ENCODE peak calls at places on chromosomes 12 and 14, in six cellular contexts. F, H, I, L, Q and X are unnamed samples.

GRCh38 chr14:84987042-84987441 is 542.9 kb upstream of the FLRT2 start:
- DNase-seq in F (no peak), H (no peak), I (no peak), L (no peak), Q (no peak), X (no peak)

GRCh38 chr12:12008232-12008850 is 62.4 kb upstream of the BCL2L14 start:
- DNase-seq in F (no peak), H (no peak), I (no peak), L (no peak), Q (peak; percentile 73), X (peak; percentile 52)

GRCh38 chr12:108804361-108804949 is 52.9 kb downstream of the SSH1 start:
- DNase-seq in F (no peak), H (no peak), I (no peak), L (no peak), Q (no peak), X (no peak)

GRCh38 chr12:93751864-93752610 is 74.9 kb downstream of the CRADD start:
- DNase-seq in F (no peak), H (no peak), I (no peak), L (no peak), Q (no peak), X (no peak)

GRCh38 chr12:131404705-131405104 is 306.2 kb upstream of the SFSWAP start:
- DNase-seq in F (no peak), H (no peak), I (no peak), L (no peak), Q (no peak), X (no peak)

GRCh38 chr14:75453817-75454434 is 26.1 kb downstream of the JDP2 start:
- DNase-seq in F (peak; percentile 25), H (peak; percentile 61), I (no peak), L (no peak), Q (no peak), X (peak; percentile 29)

GRCh38 chr12:41943671-41944070 is 201.0 kb downstream of the GXYLT1 start:
- DNase-seq in F (no peak), H (no peak), I (no peak), L (no peak), Q (no peak), X (no peak)

GRCh38 chr14:29453045-29453444 is 474.6 kb downstream of the PRKD1 start:
- DNase-seq in F (no peak), H (no peak), I (no peak), L (no peak), Q (no peak), X (no peak)

GRCh38 chr14:67514650-67515385 is 18.3 kb upstream of the PLEKHH1 start:
- DNase-seq in F (peak; percentile 59), H (no peak), I (no peak), L (no peak), Q (peak; percentile 77), X (peak; percentile 32)

GRCh38 chr12:94147991-94148840 is at the start of gene PLXNC1:
- DNase-seq in F (no peak), H (no peak), I (no peak), L (no peak), Q (peak; percentile 78), X (peak; percentile 60)

GRCh38 chr12:65528127-65528526 is 249.6 kb downstream of the MSRB3 start:
- DNase-seq in F (no peak), H (no peak), I (no peak), L (no peak), Q (no peak), X (no peak)

GRCh38 chr14:104820669-104821228 is 19.8 kb downstream of the ZBTB42 start:
- DNase-seq in F (peak; percentile 18), H (no peak), I (no peak), L (peak; percentile 81), Q (peak; percentile 63), X (peak; percentile 76)

GRCh38 chr14:105093426-105094192 is 28.4 kb upstream of the GPR132 start:
- DNase-seq in F (peak; percentile 84), H (peak; percentile 43), I (peak; percentile 77), L (peak; percentile 20), Q (peak; percentile 92), X (peak; percentile 94)

GRCh38 chr12:78330131-78330530 is 499.4 kb downstream of the NAV3 start:
- DNase-seq in F (no peak), H (no peak), I (no peak), L (no peak), Q (no peak), X (no peak)

GRCh38 chr14:103123128-103123633 is at the start of gene TNFAIP2:
- DNase-seq in F (peak; percentile 72), H (no peak), I (no peak), L (no peak), Q (peak; percentile 83), X (peak; percentile 67)

DNA sequence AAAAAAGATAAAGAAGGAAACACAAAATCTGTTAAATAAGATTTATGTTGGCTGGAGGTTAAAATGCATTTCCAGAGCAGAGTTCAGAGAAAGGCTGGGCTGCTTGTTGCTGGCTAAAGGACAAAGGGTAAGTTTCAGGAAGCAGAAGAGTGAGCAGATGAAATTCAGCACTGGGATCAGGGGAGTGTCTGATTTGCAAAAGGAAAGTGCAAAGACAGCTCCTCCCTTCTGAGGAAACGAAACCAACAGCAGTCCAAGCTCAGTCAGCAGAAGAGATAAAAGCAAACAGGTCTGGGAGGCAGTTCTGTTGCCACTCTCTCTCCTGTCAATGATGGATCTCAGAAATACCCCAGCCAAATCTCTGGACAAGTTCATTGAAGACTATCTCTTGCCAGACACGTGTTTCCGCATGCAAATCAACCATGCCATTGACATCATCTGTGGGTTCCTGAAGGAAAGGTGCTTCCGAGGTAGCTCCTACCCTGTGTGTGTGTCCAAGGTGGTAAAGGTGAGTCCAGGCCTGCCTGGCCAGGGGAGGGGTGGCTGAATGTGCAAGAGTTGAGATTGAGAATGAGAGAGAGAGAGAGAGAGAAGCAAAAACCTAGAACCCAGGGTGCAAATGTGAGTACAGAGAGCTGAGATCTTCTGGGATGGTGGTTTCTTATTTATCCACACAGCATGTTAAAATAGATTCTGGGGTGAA is at the start of gene OAS1:
- DNase-seq in F (no peak), H (peak; percentile 89), I (no peak), L (peak; percentile 72), Q (no peak), X (no peak)
- TF ChIP-seq SP1 in F (no peak), H (no peak), I (no peak), L (no peak), Q (no peak), X (no peak)

GRCh38 chr14:100591453-100592371 is 4.5 kb upstream of the BEGAIN start:
- DNase-seq in F (no peak), H (no peak), I (no peak), L (no peak), Q (no peak), X (peak; percentile 4)

GRCh38 chr14:100593751-100594624 is 6.8 kb upstream of the BEGAIN start:
- DNase-seq in F (no peak), H (no peak), I (no peak), L (no peak), Q (no peak), X (peak; percentile 7)

GRCh38 chr14:100590726-100591452 is 3.7 kb upstream of the BEGAIN start:
- DNase-seq in F (no peak), H (no peak), I (no peak), L (no peak), Q (no peak), X (peak; percentile 7)

GRCh38 chr14:100592972-100593371 is 5.8 kb upstream of the BEGAIN start:
- DNase-seq in F (no peak), H (no peak), I (no peak), L (no peak), Q (no peak), X (peak; percentile 5)

GRCh38 chr14:100592461-100592871 is 5.2 kb upstream of the BEGAIN start:
- DNase-seq in F (no peak), H (no peak), I (no peak), L (no peak), Q (no peak), X (peak; percentile 4)
- TF ChIP-seq ATF3 in F (no peak), H (no peak), I (no peak), L (no peak), Q (no peak), X (no peak)

DNA sequence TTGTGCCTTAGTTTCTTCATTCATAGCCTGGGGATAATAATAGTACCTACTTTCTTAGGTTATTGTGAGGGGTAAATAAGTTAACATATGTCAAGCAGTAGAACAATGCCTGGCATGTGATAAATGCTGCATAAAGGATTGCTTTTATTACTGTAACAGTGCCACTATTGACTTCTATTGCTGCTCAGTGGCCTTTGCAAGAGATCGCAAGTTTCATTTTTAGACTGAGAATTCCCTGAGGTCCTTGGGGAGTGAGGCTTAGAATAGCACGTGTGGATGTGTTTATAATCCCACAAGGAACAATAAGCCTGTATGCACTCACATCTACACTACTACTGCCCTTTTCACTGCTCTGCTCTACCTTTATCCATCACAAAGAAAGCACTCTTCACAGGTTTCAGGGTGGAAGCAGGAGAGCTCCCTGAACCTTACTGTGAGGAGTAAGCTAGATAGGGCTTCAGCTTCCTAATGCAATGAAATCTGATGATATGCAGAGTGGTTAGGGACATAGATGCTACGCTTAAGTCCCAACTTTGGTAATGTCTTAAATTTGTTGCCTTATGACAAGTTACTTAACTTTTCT is 302.6 kb downstream of the SNAPC1 start:
- DNase-seq in F (no peak), H (no peak), I (no peak), L (no peak), Q (no peak), X (no peak)
- TF ChIP-seq SP1 in F (no peak), H (no peak), I (no peak), L (no peak), Q (no peak), X (no peak)

GRCh38 chr14:50762931-50763300 is 68.0 kb downstream of the NIN start:
- DNase-seq in F (no peak), H (no peak), I (no peak), L (no peak), Q (no peak), X (no peak)

GRCh38 chr14:50758945-50759344 is 72.0 kb downstream of the NIN start:
- DNase-seq in F (no peak), H (no peak), I (no peak), L (no peak), Q (no peak), X (no peak)

GRCh38 chr14:50763386-50764007 is 67.5 kb downstream of the NIN start:
- DNase-seq in F (no peak), H (no peak), I (no peak), L (no peak), Q (no peak), X (no peak)

GRCh38 chr14:50759800-50760543 is 71.0 kb downstream of the NIN start:
- DNase-seq in F (no peak), H (no peak), I (no peak), L (no peak), Q (no peak), X (no peak)

DNA sequence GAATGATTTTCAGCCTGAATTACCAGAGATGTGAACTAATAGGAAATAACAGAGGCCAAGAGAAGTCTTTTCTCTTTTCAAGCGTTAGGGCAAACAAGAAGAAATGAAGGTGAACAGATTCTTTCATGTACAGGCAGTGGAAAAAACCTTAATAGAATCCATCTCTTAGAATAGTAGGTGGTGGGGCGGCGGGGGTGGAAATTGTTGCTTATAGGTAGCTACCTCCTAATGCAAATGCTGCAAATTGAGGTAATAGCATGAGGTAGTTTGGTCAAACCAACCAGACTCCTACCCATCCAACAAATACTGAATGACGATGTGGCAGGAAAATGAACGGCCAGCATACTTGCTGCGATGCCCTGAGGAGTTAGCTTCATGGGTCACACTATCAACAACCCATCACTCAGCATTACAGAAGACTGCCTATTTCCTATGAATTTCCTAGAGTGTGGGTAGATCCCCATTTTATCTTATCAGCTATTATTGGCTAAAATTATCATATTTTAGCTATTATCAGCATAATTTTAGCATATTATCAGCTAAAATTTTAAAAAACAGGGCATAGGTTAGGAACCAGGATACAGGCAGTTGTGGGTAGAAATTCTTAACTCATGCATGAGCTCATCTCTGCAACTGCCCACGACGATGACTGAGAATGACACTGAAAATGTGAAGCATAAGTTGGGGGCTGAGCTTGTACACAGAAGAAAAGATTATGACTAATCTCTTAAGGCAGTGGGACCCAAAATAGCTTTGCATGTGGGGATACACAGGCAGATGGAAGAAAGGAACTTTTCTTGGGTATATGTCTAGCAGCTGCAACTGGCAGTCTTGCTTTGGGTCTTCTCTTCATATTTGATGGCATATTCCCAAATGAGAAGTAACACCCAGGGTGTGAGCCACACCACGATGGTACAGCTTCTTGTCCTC is 68.7 kb downstream of the NIN start:
- DNase-seq in F (no peak), H (no peak), I (no peak), L (no peak), Q (no peak), X (no peak)
- TF ChIP-seq ATF3 in F (no peak), H (no peak), I (no peak), L (no peak), Q (no peak), X (no peak)